ENCODE peak calls at places on chromosomes 16 and 17, in ten cellular contexts. A, J, D, V, U, W, H, L, G and Y are unnamed samples.

GRCh38 chr16:86281435-86281834 is 228.9 kb upstream of the FOXF1 start:
- DNase-seq in L (no peak), W (no peak), V (no peak), A (no peak), J (no peak), U (no peak), G (no peak), D (no peak), H (no peak), Y (no peak)

GRCh38 chr17:58344791-58345157 is 7.2 kb downstream of the SUPT4H1 start:
- DNase-seq in U (no peak), A (no peak), D (no peak), L (no peak), J (no peak), V (no peak), H (peak; percentile 34), G (no peak), W (peak; percentile 53), Y (no peak)

GRCh38 chr16:11316331-11317015 is 28.8 kb upstream of the RMI2 start:
- DNase-seq in A (no peak), U (no peak), G (no peak), W (no peak), H (no peak), V (no peak), D (no peak), L (no peak), J (no peak), Y (no peak)

GRCh38 chr16:11674001-11674817 is 6.0 kb downstream of the SNN start:
- DNase-seq in W (no peak), H (no peak), A (no peak), L (no peak), D (no peak), U (no peak), J (no peak), G (no peak), V (no peak), Y (no peak)

GRCh38 chr17:50275279-50275678 is 1.0 kb downstream of the TMEM92 start:
- DNase-seq in A (no peak), W (no peak), V (no peak), L (no peak), G (no peak), U (no peak), J (peak; percentile 48), D (no peak), H (no peak), Y (no peak)

GRCh38 chr17:52678211-52678610 is 519.7 kb upstream of the CA10 start:
- DNase-seq in H (no peak), D (no peak), L (no peak), G (no peak), A (no peak), W (no peak), U (no peak), J (no peak), V (no peak), Y (no peak)

GRCh38 chr17:82802141-82802540 is 37.7 kb downstream of the ZNF750 start:
- DNase-seq in A (no peak), H (no peak), V (no peak), J (no peak), D (no peak), U (no peak), W (no peak), G (no peak), L (no peak), Y (peak; percentile 33)

GRCh38 chr17:57010495-57010894 is 32.6 kb downstream of the SCPEP1 start:
- DNase-seq in U (no peak), L (no peak), A (no peak), J (no peak), G (no peak), H (no peak), V (no peak), W (no peak), D (no peak), Y (no peak)

GRCh38 chr17:64038331-64039105 is 18.1 kb upstream of the ICAM2 start:
- DNase-seq in U (no peak), A (no peak), L (no peak), G (no peak), H (no peak), J (no peak), D (no peak), W (no peak), V (no peak), Y (no peak)

GRCh38 chr16:72637306-72637705 is 410.6 kb downstream of the ZFHX3 start:
- DNase-seq in L (no peak), J (no peak), W (no peak), G (no peak), U (no peak), D (no peak), H (no peak), V (no peak), A (peak; percentile 70), Y (peak; percentile 11)

GRCh38 chr17:57366558-57367351 is 110.4 kb downstream of the MSI2 start:
- DNase-seq in V (no peak), L (no peak), W (no peak), G (no peak), J (peak; percentile 5), D (peak; percentile 72), U (no peak), A (no peak), H (no peak), Y (no peak)

GRCh38 chr16:57798953-57799618 is 3.2 kb downstream of the KIFC3 start:
- DNase-seq in W (no peak), D (peak; percentile 43), L (no peak), H (no peak), J (peak; percentile 42), G (peak; percentile 17), V (no peak), U (no peak), A (no peak), Y (no peak)

GRCh38 chr16:30650369-30651123 is at the start of gene PRR14:
- DNase-seq in G (peak; percentile 99), V (peak; percentile 93), H (peak; percentile 94), D (peak; percentile 100), W (peak; percentile 99), A (peak; percentile 96), J (peak; percentile 100), L (peak; percentile 95), U (peak; percentile 99), Y (peak; percentile 99)

GRCh38 chr17:40791808-40792436 is 7.8 kb downstream of the KRT28 start:
- DNase-seq in J (no peak), U (no peak), V (no peak), D (no peak), W (no peak), H (no peak), A (peak; percentile 17), G (no peak), L (no peak), Y (peak; percentile 80)

GRCh38 chr17:44928950-44929720 is 13.8 kb upstream of the GFAP start:
- DNase-seq in J (peak; percentile 19), L (no peak), A (no peak), H (no peak), V (no peak), D (no peak), U (no peak), W (no peak), G (no peak), Y (no peak)

GRCh38 chr16:27314161-27314723 is 468 bp downstream of the IL4R start:
- DNase-seq in L (no peak), H (no peak), G (no peak), D (peak; percentile 57), A (peak; percentile 76), J (peak; percentile 67), V (peak; percentile 28), U (peak; percentile 79), W (peak; percentile 45), Y (peak; percentile 98)

GRCh38 chr16:22813946-22814325 is at the start of gene HS3ST2:
- DNase-seq in U (no peak), W (no peak), J (no peak), A (peak; percentile 50), L (no peak), G (no peak), D (no peak), H (no peak), V (peak; percentile 24), Y (peak; percentile 40)

GRCh38 chr17:27644586-27644985 is 13.6 kb downstream of the LGALS9 start:
- DNase-seq in L (no peak), V (no peak), D (no peak), H (no peak), G (no peak), W (no peak), J (no peak), A (no peak), U (no peak), Y (no peak)

GRCh38 chr17:82440991-82441627 is 9.4 kb downstream of the CYBC1 start:
- DNase-seq in D (no peak), H (no peak), J (no peak), U (no peak), V (no peak), W (no peak), A (no peak), L (no peak), G (no peak), Y (no peak)

GRCh38 chr17:48483471-48484131 is 47.2 kb downstream of the HOXB1 start:
- DNase-seq in G (no peak), L (no peak), H (no peak), D (no peak), U (peak; percentile 70), A (peak; percentile 75), V (no peak), J (no peak), W (no peak), Y (no peak)

GRCh38 chr17:39591958-39592954 is 15.5 kb downstream of the NEUROD2 start:
- DNase-seq in U (no peak), L (no peak), V (peak; percentile 70), D (peak; percentile 44), W (peak; percentile 17), H (no peak), G (peak; percentile 60), A (peak; percentile 55), J (no peak), Y (peak; percentile 67)

GRCh38 chr17:57445051-57445450 is 188.7 kb downstream of the MSI2 start:
- DNase-seq in A (no peak), U (no peak), L (no peak), W (no peak), G (no peak), J (no peak), D (no peak), H (no peak), V (no peak), Y (no peak)